ENCODE peak calls at places on chromosomes 16 and 17, in four cellular contexts. Q is right lobe of liver, K is endodermal cell, V is cardiac muscle cell. P is an unnamed sample.

GRCh38 chr17:72118588-72119279 is 2.1 kb upstream of the SOX9 start:
- DNase-seq in Q (peak), K (peak), V (peak), P (peak)

GRCh38 chr17:59180626-59181025 is 25.1 kb downstream of the PRR11 start:
- DNase-seq in Q (no peak), K (no peak), V (no peak), P (no peak)

GRCh38 chr17:5883775-5884665 is 186.2 kb upstream of the WSCD1 start:
- DNase-seq in Q (no peak), K (peak), V (no peak), P (peak)

GRCh38 chr16:83494459-83494858 is 313.3 kb upstream of the HSBP1 start:
- DNase-seq in Q (no peak), K (no peak), V (no peak), P (no peak)

GRCh38 chr16:46746821-46747776 is 1.0 kb downstream of the MYLK3 start:
- DNase-seq in Q (no peak), K (peak), V (peak), P (peak)

GRCh38 chr17:30415491-30415890 is 36.8 kb downstream of the CPD start:
- DNase-seq in Q (no peak), K (no peak), V (no peak), P (no peak)

GRCh38 chr17:35700157-35700556 is 31.3 kb upstream of the RASL10B start:
- DNase-seq in Q (no peak), K (no peak), V (no peak), P (no peak)

GRCh38 chr16:27242868-27243590 is 25.5 kb downstream of the NSMCE1 start:
- DNase-seq in Q (no peak), K (peak), V (peak), P (no peak)

GRCh38 chr17:17541640-17542001 is 45.4 kb upstream of the RASD1 start:
- DNase-seq in Q (no peak), K (no peak), V (no peak), P (no peak)

GRCh38 chr16:70476272-70477020 is 22.1 kb downstream of the FCSK start:
- DNase-seq in Q (no peak), K (no peak), V (no peak), P (peak)

GRCh38 chr17:45895304-45895968 is 1.1 kb downstream of the MAPT start:
- DNase-seq in Q (no peak), K (peak), V (peak), P (peak)

P was measured in mesendoderm.